ENCODE peak calls at places on chromosomes 7 and 10, in five cellular contexts. X, M, K, V and A are unnamed samples. For H3K36me3, the result is how much of the 10 kb centered on the place peaks cover.

GRCh38 chr7:80312139-80312661 is 177.6 kb downstream of the GNAI1 start:
- DNase-seq in V (peak), M (peak), X (peak), K (no peak), A (no peak)

GRCh38 chr7:26365077-26365896 is 73.6 kb downstream of the SNX10 start:
- DNase-seq in X (peak), M (peak), K (peak), V (peak), A (peak)

GRCh38 chr10:80583681-80584080 is 46.0 kb downstream of the SH2D4B start:
- DNase-seq in X (no peak), V (no peak), K (no peak), M (no peak), A (no peak)

GRCh38 chr7:102813256-102814024 is 64.6 kb downstream of the FAM185A start:
- DNase-seq in K (no peak), V (no peak), M (no peak), X (no peak), A (no peak)

GRCh38 chr10:58952747-58953466 is 223.5 kb upstream of the PHYHIPL start:
- DNase-seq in X (peak), M (peak), K (peak), V (peak), A (peak)

GRCh38 chr10:102241037-102241443 is 272 bp downstream of the PITX3 start:
- DNase-seq in M (no peak), K (no peak), V (no peak), X (no peak), A (no peak)

GRCh38 chr7:150876817-150877526 is 24.7 kb downstream of the AOC1 start:
- DNase-seq in X (peak), V (peak), K (peak), M (peak), A (peak)

GRCh38 chr7:1151653-1152425 is 8.2 kb downstream of the ZFAND2A start:
- DNase-seq in V (no peak), X (no peak), K (no peak), M (no peak), A (no peak)

GRCh38 chr7:130845581-130846085 is 111.6 kb upstream of the KLF14 start:
- DNase-seq in X (peak), M (no peak), V (peak), K (no peak), A (peak)

GRCh38 chr10:56605043-56605442 is 244.0 kb upstream of the ZWINT start:
- DNase-seq in X (no peak), M (peak), K (peak), V (no peak), A (no peak)

GRCh38 chr7:39811161-39811614 is 138.9 kb upstream of the CDK13 start:
- DNase-seq in X (peak), M (no peak), V (peak), K (no peak), A (no peak)

GRCh38 chr10:93173867-93174845 is 100.5 kb downstream of the CYP26A1 start:
- DNase-seq in M (no peak), X (peak), K (no peak), V (no peak), A (no peak)

GRCh38 chr10:12631787-12632562 is 282.6 kb downstream of the CAMK1D start:
- DNase-seq in M (no peak), V (no peak), X (peak), K (no peak), A (no peak)

GRCh38 chr10:1130226-1130625 is 74.0 kb downstream of the WDR37 start:
- DNase-seq in K (no peak), X (no peak), V (no peak), M (no peak), A (no peak)
- H3K36me3 ChIP-seq in K (under half), X (under half), V (under half), M (under half), A (under half)

GRCh38 chr7:38716397-38716796 is 85.2 kb upstream of the AMPH start:
- DNase-seq in X (peak), M (peak), V (no peak), K (no peak), A (no peak)
- TF ChIP-seq EZH2phosphoT487 in X (no peak), M (no peak), V (no peak), K (no peak), A (no peak)

DNA sequence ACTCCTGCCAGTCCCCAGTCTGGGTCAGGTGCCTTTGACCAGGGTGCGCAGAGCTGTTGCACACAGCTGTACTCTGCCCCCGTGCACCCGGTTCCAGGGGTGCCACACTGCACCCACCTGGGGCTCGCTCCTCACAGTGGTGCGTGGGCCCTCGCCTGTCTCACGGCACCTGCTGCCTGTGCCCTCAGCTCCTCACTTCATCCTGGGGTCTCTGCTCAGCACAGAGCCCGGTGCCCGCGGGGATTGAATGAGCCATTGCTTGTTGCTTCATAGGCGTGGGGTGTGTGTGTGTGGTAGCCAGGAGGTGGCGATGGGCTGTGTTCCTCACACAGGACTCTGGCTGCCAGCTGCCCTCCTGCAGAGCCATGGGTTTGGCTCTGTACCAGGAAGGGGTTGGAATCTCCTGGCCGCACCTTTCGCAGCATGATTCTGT is 18.5 kb downstream of the EIF3B start:
- DNase-seq in K (no peak), M (no peak), X (no peak), V (peak), A (no peak)
- H3K36me3 ChIP-seq in K (under half), M (half or more), X (half or more), V (half or more), A (half or more)

GRCh38 chr10:82668266-82668665 is 793.3 kb downstream of the NRG3 start:
- DNase-seq in V (no peak), M (no peak), K (no peak), X (no peak), A (no peak)

GRCh38 chr10:82674036-82674435 is 799.0 kb downstream of the NRG3 start:
- DNase-seq in K (no peak), V (no peak), M (no peak), X (no peak), A (no peak)
- TF ChIP-seq EZH2phosphoT487 in K (no peak), V (no peak), M (no peak), X (no peak), A (no peak)

DNA sequence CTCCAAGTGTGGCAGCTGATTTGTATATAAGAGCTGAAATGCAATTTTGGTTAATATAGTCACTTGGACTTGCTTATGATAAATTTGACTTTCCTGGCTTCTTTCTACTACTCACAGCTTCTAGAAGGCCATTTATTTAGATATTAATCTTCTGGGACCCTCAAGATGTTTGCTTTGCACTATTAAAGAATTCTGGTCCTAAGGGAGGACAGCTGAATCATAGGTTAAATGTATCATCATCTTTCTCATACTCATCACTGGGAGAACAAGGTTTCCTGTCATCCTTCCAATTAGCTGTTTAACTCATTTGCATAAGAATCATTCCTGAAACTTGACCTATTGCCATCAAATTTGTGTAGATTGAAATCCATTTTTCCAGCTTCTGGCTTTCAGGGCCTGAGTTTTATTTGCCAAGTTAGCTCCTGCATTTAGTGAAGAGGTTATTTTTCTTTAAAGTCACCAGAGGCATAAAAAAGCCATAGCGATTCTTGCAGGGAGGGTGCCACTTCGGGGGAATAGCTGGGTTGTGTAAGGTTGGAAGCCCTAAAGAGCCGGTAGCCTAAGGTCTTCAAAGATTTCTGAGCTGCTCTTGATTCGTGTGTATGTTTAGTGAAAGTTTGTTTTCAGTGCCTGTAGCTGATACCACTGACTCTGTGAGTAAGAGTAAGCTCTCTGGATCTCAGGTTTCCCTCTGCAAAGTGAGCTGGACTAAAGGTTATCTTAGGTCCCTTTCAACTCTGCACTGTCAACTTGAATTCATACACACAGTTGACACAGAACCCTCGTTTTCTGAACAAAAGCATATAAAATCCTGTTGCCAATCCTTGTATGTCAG is 4.2 kb downstream of the MAP3K8 start:
- DNase-seq in X (no peak), V (peak), K (no peak), M (no peak), A (no peak)
- H3K36me3 ChIP-seq in X (under half), V (under half), K (under half), M (under half), A (under half)